ENCODE peak calls at places on chromosomes 5 and 9, in nine cellular contexts. D is central memory CD8-positive, alpha-beta T cell; C is kidney; A is H9; B is heart left ventricle; R is GM04503; T is T-helper 1 cell; O is T47D; X is activated effector memory CD4-positive, alpha-beta T cell treated with anti-CD3 and anti-CD28 coated beads, Interleukin-2, amount 50 U/mL, for 16 hours. W is an unnamed sample.
A peak's percentile ranks its signal among the peaks of the same experiment; 100 is the strongest.

GRCh38 chr5:170429014-170429413 is 39.8 kb upstream of the KCNMB1 start:
- DNase-seq in B (no peak), O (no peak), D (no peak), X (no peak), A (peak; percentile 52), T (no peak), C (no peak), R (no peak), W (peak; percentile 5)

GRCh38 chr9:14400658-14400995 is 86.7 kb upstream of the NFIB start:
- DNase-seq in C (no peak), X (no peak), O (no peak), B (peak; percentile 43), T (no peak), A (peak; percentile 83), R (no peak), D (no peak), W (no peak)

GRCh38 chr9:135085830-135086546 is 1.5 kb upstream of the OLFM1 start:
- DNase-seq in R (no peak), A (peak; percentile 87), D (no peak), X (no peak), T (no peak), O (peak; percentile 93), B (peak; percentile 71), C (peak; percentile 93), W (peak; percentile 80)

GRCh38 chr5:54309751-54310432 is 481 bp downstream of the ARL15 start:
- DNase-seq in C (peak; percentile 85), R (no peak), X (peak; percentile 78), T (no peak), O (no peak), D (no peak), B (peak; percentile 47), A (no peak), W (peak; percentile 46)

GRCh38 chr9:6272229-6272597 is 56.0 kb upstream of the TPD52L3 start:
- DNase-seq in X (no peak), D (no peak), R (peak; percentile 77), A (no peak), O (no peak), B (no peak), T (no peak), C (no peak), W (peak; percentile 16)

GRCh38 chr5:50711280-50711679 is 44.8 kb downstream of the PARP8 start:
- DNase-seq in C (no peak), A (no peak), B (no peak), D (peak; percentile 50), X (peak; percentile 80), T (peak; percentile 16), O (no peak), R (no peak), W (no peak)

GRCh38 chr5:107361945-107362344 is 308.8 kb downstream of the EFNA5 start:
- DNase-seq in B (no peak), T (no peak), R (peak; percentile 40), D (no peak), A (no peak), C (no peak), X (no peak), O (no peak), W (no peak)

GRCh38 chr5:145198871-145199270 is 636.3 kb downstream of the PRELID2 start:
- DNase-seq in T (no peak), O (no peak), A (no peak), X (no peak), B (no peak), R (no peak), C (no peak), D (no peak), W (no peak)

GRCh38 chr5:79702606-79703380 is 13.2 kb downstream of the CMYA5 start:
- DNase-seq in D (no peak), T (no peak), A (peak; percentile 39), O (no peak), R (peak; percentile 34), B (peak; percentile 29), C (no peak), X (peak; percentile 71), W (no peak)

GRCh38 chr9:92504881-92505280 is 22.6 kb upstream of the ASPN start:
- DNase-seq in C (no peak), A (no peak), B (no peak), D (no peak), X (no peak), R (no peak), O (no peak), T (no peak), W (no peak)

GRCh38 chr5:153489611-153490010 is 859 bp upstream of the GRIA1 start:
- DNase-seq in R (no peak), X (no peak), B (no peak), O (no peak), T (no peak), D (no peak), C (no peak), A (no peak), W (no peak)